ENCODE peak calls at places on chromosomes 5 and 9, in nine cellular contexts. F, L, V, X, A, I, Z, T and P are unnamed samples.
A peak's percentile ranks its signal among the peaks of the same experiment; 100 is the strongest.

GRCh38 chr5:52809884-52810283 is 22.2 kb downstream of the ITGA1 start:
- DNase-seq in Z (no peak), T (no peak), I (no peak), F (peak; percentile 55), A (no peak), L (no peak), V (no peak), X (no peak), P (no peak)

GRCh38 chr5:122099060-122099790 is 21.2 kb upstream of the LOX start:
- DNase-seq in T (no peak), F (peak; percentile 86), L (no peak), V (no peak), Z (peak; percentile 68), X (peak; percentile 71), I (no peak), A (no peak), P (no peak)

GRCh38 chr9:133615897-133616188 is 6.7 kb upstream of the FAM163B start:
- DNase-seq in F (no peak), I (no peak), V (no peak), L (no peak), X (no peak), A (no peak), Z (no peak), T (no peak), P (no peak)

GRCh38 chr9:125992557-125992956 is 245.4 kb downstream of the PBX3 start:
- DNase-seq in L (no peak), X (no peak), I (no peak), F (no peak), A (no peak), Z (no peak), T (peak; percentile 30), V (no peak), P (no peak)

GRCh38 chr5:97670447-97670846 is 487.4 kb upstream of the RIOK2 start:
- DNase-seq in X (peak; percentile 8), I (no peak), F (peak; percentile 8), L (no peak), Z (no peak), T (no peak), V (no peak), A (no peak), P (no peak)

GRCh38 chr9:131420913-131421312 is 27.0 kb downstream of the PRRC2B start:
- DNase-seq in L (no peak), V (no peak), X (peak; percentile 63), Z (no peak), I (peak; percentile 61), T (peak; percentile 65), A (no peak), F (peak; percentile 57), P (no peak)

GRCh38 chr5:13217636-13218035 is 726.9 kb downstream of the DNAH5 start:
- DNase-seq in T (no peak), X (no peak), F (no peak), Z (no peak), L (no peak), V (no peak), I (no peak), A (no peak), P (no peak)

GRCh38 chr9:81801190-81801589 is 111.8 kb upstream of the TLE1 start:
- DNase-seq in A (no peak), L (no peak), V (no peak), F (peak; percentile 38), T (no peak), Z (no peak), X (no peak), I (no peak), P (no peak)

GRCh38 chr5:90866333-90866732 is 307.7 kb downstream of the ADGRV1 start:
- DNase-seq in A (no peak), F (peak; percentile 31), L (no peak), X (peak; percentile 53), Z (peak; percentile 71), I (no peak), V (no peak), T (no peak), P (no peak)

GRCh38 chr5:88245893-88246244 is 22.8 kb downstream of the TMEM161B start:
- DNase-seq in T (no peak), X (no peak), V (no peak), Z (no peak), L (no peak), I (no peak), A (no peak), F (no peak), P (no peak)

GRCh38 chr5:11494340-11494739 is 409.9 kb downstream of the CTNND2 start:
- DNase-seq in A (no peak), I (no peak), X (peak; percentile 0), V (no peak), Z (no peak), L (no peak), T (no peak), F (peak; percentile 14), P (no peak)
- TF ChIP-seq CTCF in A (peak; percentile 20), I (no peak), X (peak; percentile 24), V (peak; percentile 17), Z (no peak), L (no peak), T (no peak), F (peak; percentile 48), P (peak; percentile 68)

DNA sequence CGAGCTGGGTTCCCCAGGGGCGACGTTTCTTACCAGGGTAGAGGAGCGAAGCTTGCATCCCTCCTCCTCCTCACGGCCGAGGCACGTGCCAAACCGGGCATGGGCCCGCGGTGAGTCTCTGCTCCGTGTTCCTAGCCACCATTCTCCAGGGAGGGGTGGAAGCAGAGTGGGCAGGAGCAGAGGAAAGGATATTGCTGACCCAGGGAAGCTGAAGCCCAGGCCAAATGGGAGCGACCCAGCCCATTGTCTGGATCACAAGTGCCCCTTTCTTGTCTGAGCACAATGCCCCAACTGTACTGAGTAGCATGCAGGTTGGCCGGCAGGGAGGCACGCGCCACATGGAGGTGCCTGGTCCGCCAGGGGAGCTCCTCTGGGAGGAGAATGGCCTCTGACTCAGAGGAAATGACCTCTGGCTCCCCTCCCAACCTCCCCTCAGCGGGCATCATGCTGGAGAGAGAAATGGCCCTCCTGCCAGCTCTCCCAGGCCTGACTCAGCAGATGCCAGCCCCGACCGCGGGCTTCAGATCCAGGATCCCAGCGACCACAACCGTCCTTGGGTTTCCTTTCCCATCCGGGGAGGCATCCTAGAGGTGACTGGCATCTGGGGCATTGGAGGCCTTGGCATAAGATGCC is 1.1 kb downstream of the PRR7 start:
- DNase-seq in A (peak; percentile 60), I (no peak), L (peak; percentile 54), T (peak; percentile 72), Z (peak; percentile 67), F (peak; percentile 80), X (peak; percentile 74), V (no peak), P (no peak)
- TF ChIP-seq CTCF in A (no peak), I (no peak), L (no peak), T (no peak), Z (peak; percentile 16), F (no peak), X (no peak), V (no peak), P (no peak)

GRCh38 chr5:174759091-174759490 is 34.7 kb downstream of the MSX2 start:
- DNase-seq in F (no peak), Z (no peak), L (no peak), A (no peak), X (no peak), T (no peak), V (no peak), I (no peak), P (no peak)

GRCh38 chr5:174752121-174752520 is 27.7 kb downstream of the MSX2 start:
- DNase-seq in I (no peak), X (no peak), Z (no peak), A (no peak), V (no peak), F (no peak), T (no peak), L (no peak), P (no peak)

GRCh38 chr5:174751154-174751990 is 27.0 kb downstream of the MSX2 start:
- DNase-seq in T (no peak), X (no peak), A (no peak), I (no peak), V (no peak), L (no peak), F (no peak), Z (no peak), P (peak; percentile 74)

GRCh38 chr5:174750720-174751119 is 26.3 kb downstream of the MSX2 start:
- DNase-seq in F (peak; percentile 50), L (no peak), A (no peak), Z (no peak), T (no peak), V (no peak), I (no peak), X (peak; percentile 36), P (no peak)

GRCh38 chr5:174755103-174755502 is 30.7 kb downstream of the MSX2 start:
- DNase-seq in F (no peak), V (no peak), L (no peak), Z (no peak), T (no peak), I (no peak), A (no peak), X (peak; percentile 9), P (no peak)
- TF ChIP-seq CTCF in F (peak; percentile 22), V (no peak), L (no peak), Z (no peak), T (no peak), I (no peak), A (no peak), X (peak; percentile 31), P (peak; percentile 69)

DNA sequence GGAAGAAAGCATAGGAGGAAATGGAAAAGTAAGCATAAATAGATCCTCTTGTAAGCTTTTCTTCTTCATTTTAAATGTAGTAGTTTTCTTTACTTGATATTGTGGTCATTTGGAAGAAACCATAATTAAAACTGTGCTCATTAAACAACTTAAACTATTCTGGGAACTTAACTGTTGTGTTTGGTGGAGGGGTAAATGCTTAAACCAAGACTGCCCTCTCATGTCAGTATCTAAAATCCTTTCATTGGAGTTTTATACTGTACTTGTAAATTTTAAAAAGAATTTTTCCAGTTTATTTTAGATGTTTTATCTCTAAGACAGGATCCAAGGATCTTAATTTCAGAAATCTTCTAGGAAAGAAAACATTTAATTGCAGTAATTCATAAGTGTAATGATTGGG is 41.4 kb downstream of the MAP3K1 start:
- DNase-seq in X (no peak), A (no peak), T (no peak), L (no peak), Z (no peak), I (no peak), V (no peak), F (no peak), P (no peak)
- TF ChIP-seq CTCF in X (no peak), A (no peak), T (no peak), L (no peak), Z (no peak), I (no peak), V (no peak), F (no peak), P (no peak)

GRCh38 chr5:181187500-181188213 is 17.3 kb downstream of the TRIM7 start:
- DNase-seq in L (peak; percentile 80), X (peak; percentile 82), V (peak; percentile 57), I (peak; percentile 74), T (no peak), Z (peak; percentile 81), F (peak; percentile 79), A (peak; percentile 59), P (peak; percentile 85)
- TF ChIP-seq CTCF in L (no peak), X (peak; percentile 31), V (no peak), I (no peak), T (peak; percentile 18), Z (peak; percentile 22), F (peak; percentile 34), A (peak; percentile 9), P (peak; percentile 65)